ENCODE peak calls at places on chromosomes 6 and 20, in six cellular contexts. One of them, this sample, is unnamed.

GRCh38 chr6:13615802-13616140 is 636 bp downstream of the NOL7 start:
- DNase-seq in BJ: no peak
- DNase-seq in dorsolateral prefrontal cortex: peak; percentile 38
- DNase-seq in CD4-positive, alpha-beta T cell: peak; percentile 14
- DNase-seq in GM10248: peak; percentile 24
- DNase-seq in MCF 10A: peak; percentile 51
- DNase-seq in this sample: no peak

GRCh38 chr20:7723284-7723683 is 217.0 kb downstream of the HAO1 start:
- DNase-seq in BJ: no peak
- DNase-seq in dorsolateral prefrontal cortex: no peak
- DNase-seq in CD4-positive, alpha-beta T cell: no peak
- DNase-seq in GM10248: no peak
- DNase-seq in MCF 10A: peak; percentile 78
- DNase-seq in this sample: no peak

GRCh38 chr6:30470968-30471367 is 18.3 kb upstream of the HLA-E start:
- DNase-seq in BJ: no peak
- DNase-seq in dorsolateral prefrontal cortex: no peak
- DNase-seq in CD4-positive, alpha-beta T cell: no peak
- DNase-seq in GM10248: no peak
- DNase-seq in MCF 10A: no peak
- DNase-seq in this sample: no peak

GRCh38 chr20:45993197-45993951 is 15.3 kb upstream of the MMP9 start:
- DNase-seq in BJ: no peak
- DNase-seq in dorsolateral prefrontal cortex: no peak
- DNase-seq in CD4-positive, alpha-beta T cell: no peak
- DNase-seq in GM10248: no peak
- DNase-seq in MCF 10A: peak; percentile 97
- DNase-seq in this sample: no peak

GRCh38 chr20:39338977-39339376 is 376.8 kb downstream of the DHX35 start:
- DNase-seq in BJ: no peak
- DNase-seq in dorsolateral prefrontal cortex: no peak
- DNase-seq in CD4-positive, alpha-beta T cell: no peak
- DNase-seq in GM10248: peak; percentile 28
- DNase-seq in MCF 10A: no peak
- DNase-seq in this sample: no peak

GRCh38 chr20:10313701-10314100 is 95.1 kb downstream of the SNAP25 start:
- DNase-seq in BJ: no peak
- DNase-seq in dorsolateral prefrontal cortex: no peak
- DNase-seq in CD4-positive, alpha-beta T cell: no peak
- DNase-seq in GM10248: no peak
- DNase-seq in MCF 10A: no peak
- DNase-seq in this sample: no peak

GRCh38 chr6:169086020-169086419 is 167.6 kb downstream of the THBS2 start:
- DNase-seq in BJ: no peak
- DNase-seq in dorsolateral prefrontal cortex: no peak
- DNase-seq in CD4-positive, alpha-beta T cell: no peak
- DNase-seq in GM10248: no peak
- DNase-seq in MCF 10A: no peak
- DNase-seq in this sample: no peak

GRCh38 chr6:139390447-139390846 is 16.0 kb upstream of the CITED2 start:
- DNase-seq in BJ: no peak
- DNase-seq in dorsolateral prefrontal cortex: no peak
- DNase-seq in CD4-positive, alpha-beta T cell: no peak
- DNase-seq in GM10248: no peak
- DNase-seq in MCF 10A: no peak
- DNase-seq in this sample: no peak

GRCh38 chr6:118485601-118486550 is 62.2 kb upstream of the PLN start:
- DNase-seq in BJ: no peak
- DNase-seq in dorsolateral prefrontal cortex: no peak
- DNase-seq in CD4-positive, alpha-beta T cell: no peak
- DNase-seq in GM10248: peak; percentile 32
- DNase-seq in MCF 10A: no peak
- DNase-seq in this sample: no peak

GRCh38 chr6:139776051-139776450 is 401.6 kb upstream of the CITED2 start:
- DNase-seq in BJ: no peak
- DNase-seq in dorsolateral prefrontal cortex: no peak
- DNase-seq in CD4-positive, alpha-beta T cell: no peak
- DNase-seq in GM10248: no peak
- DNase-seq in MCF 10A: no peak
- DNase-seq in this sample: no peak

GRCh38 chr20:3862333-3862732 is 15.7 kb downstream of the MAVS start:
- DNase-seq in BJ: no peak
- DNase-seq in dorsolateral prefrontal cortex: no peak
- DNase-seq in CD4-positive, alpha-beta T cell: no peak
- DNase-seq in GM10248: no peak
- DNase-seq in MCF 10A: no peak
- DNase-seq in this sample: no peak

GRCh38 chr20:7967199-7967844 is 27.1 kb upstream of the HAO1 start:
- DNase-seq in BJ: peak; percentile 66
- DNase-seq in dorsolateral prefrontal cortex: no peak
- DNase-seq in CD4-positive, alpha-beta T cell: no peak
- DNase-seq in GM10248: no peak
- DNase-seq in MCF 10A: peak; percentile 34
- DNase-seq in this sample: no peak

GRCh38 chr20:63279931-63280330 is 7.3 kb downstream of the ARFGAP1 start:
- DNase-seq in BJ: no peak
- DNase-seq in dorsolateral prefrontal cortex: no peak
- DNase-seq in CD4-positive, alpha-beta T cell: no peak
- DNase-seq in GM10248: no peak
- DNase-seq in MCF 10A: no peak
- DNase-seq in this sample: no peak

GRCh38 chr6:161444464-161444863 is 170.6 kb upstream of the AGPAT4 start:
- DNase-seq in BJ: no peak
- DNase-seq in dorsolateral prefrontal cortex: peak; percentile 53
- DNase-seq in CD4-positive, alpha-beta T cell: no peak
- DNase-seq in GM10248: no peak
- DNase-seq in MCF 10A: no peak
- DNase-seq in this sample: no peak

GRCh38 chr6:29552512-29553051 is 7.0 kb downstream of the UBD start:
- DNase-seq in BJ: peak; percentile 31
- DNase-seq in dorsolateral prefrontal cortex: no peak
- DNase-seq in CD4-positive, alpha-beta T cell: no peak
- DNase-seq in GM10248: peak; percentile 73
- DNase-seq in MCF 10A: peak; percentile 69
- DNase-seq in this sample: no peak

GRCh38 chr6:16285467-16286150 is 47.2 kb downstream of the GMPR start:
- DNase-seq in BJ: no peak
- DNase-seq in dorsolateral prefrontal cortex: no peak
- DNase-seq in CD4-positive, alpha-beta T cell: no peak
- DNase-seq in GM10248: no peak
- DNase-seq in MCF 10A: no peak
- DNase-seq in this sample: no peak

GRCh38 chr6:16282370-16282769 is 44.0 kb downstream of the GMPR start:
- DNase-seq in BJ: no peak
- DNase-seq in dorsolateral prefrontal cortex: no peak
- DNase-seq in CD4-positive, alpha-beta T cell: no peak
- DNase-seq in GM10248: no peak
- DNase-seq in MCF 10A: no peak
- DNase-seq in this sample: no peak

GRCh38 chr6:16286151-16286522 is 47.8 kb downstream of the GMPR start:
- DNase-seq in BJ: no peak
- DNase-seq in dorsolateral prefrontal cortex: peak; percentile 15
- DNase-seq in CD4-positive, alpha-beta T cell: no peak
- DNase-seq in GM10248: peak; percentile 74
- DNase-seq in MCF 10A: peak; percentile 30
- DNase-seq in this sample: peak; percentile 33

GRCh38 chr6:16288163-16288562 is 49.8 kb downstream of the GMPR start:
- DNase-seq in BJ: no peak
- DNase-seq in dorsolateral prefrontal cortex: no peak
- DNase-seq in CD4-positive, alpha-beta T cell: no peak
- DNase-seq in GM10248: no peak
- DNase-seq in MCF 10A: no peak
- DNase-seq in this sample: no peak

DNA sequence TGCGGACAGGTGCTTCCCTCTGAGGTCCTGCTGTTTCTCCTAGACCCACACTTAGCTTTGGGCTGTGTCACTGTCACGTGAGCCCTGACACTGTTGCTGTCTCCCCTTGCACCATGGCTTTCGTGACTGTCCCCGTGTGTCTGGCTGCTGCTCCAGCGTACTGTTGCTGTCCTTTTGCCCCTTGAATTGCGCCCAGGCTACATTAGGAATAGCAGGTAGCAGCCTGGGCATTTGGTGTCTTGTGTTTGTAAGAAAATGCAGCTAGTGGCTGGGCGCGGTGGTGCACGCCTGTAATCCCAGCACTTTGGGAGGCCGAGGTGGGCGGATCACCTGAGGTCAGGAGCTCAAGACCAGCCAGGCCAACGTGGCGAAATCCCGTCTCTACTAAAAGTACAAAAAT is 46.1 kb downstream of the GMPR start:
- DNase-seq in BJ: no peak
- DNase-seq in dorsolateral prefrontal cortex: no peak
- DNase-seq in CD4-positive, alpha-beta T cell: no peak
- DNase-seq in GM10248: no peak
- DNase-seq in MCF 10A: no peak
- DNase-seq in this sample: no peak
- TF ChIP-seq CTCF in BJ: no peak
- TF ChIP-seq CTCF in dorsolateral prefrontal cortex: no peak
- TF ChIP-seq CTCF in CD4-positive, alpha-beta T cell: no peak
- TF ChIP-seq CTCF in GM10248: no peak
- TF ChIP-seq CTCF in MCF 10A: no peak
- TF ChIP-seq CTCF in this sample: no peak

GRCh38 chr6:44721954-44722578 is 334.6 kb downstream of the CDC5L start:
- DNase-seq in BJ: no peak
- DNase-seq in dorsolateral prefrontal cortex: no peak
- DNase-seq in CD4-positive, alpha-beta T cell: no peak
- DNase-seq in GM10248: no peak
- DNase-seq in MCF 10A: no peak
- DNase-seq in this sample: no peak

GRCh38 chr6:44722736-44723135 is 335.2 kb downstream of the CDC5L start:
- DNase-seq in BJ: no peak
- DNase-seq in dorsolateral prefrontal cortex: no peak
- DNase-seq in CD4-positive, alpha-beta T cell: no peak
- DNase-seq in GM10248: no peak
- DNase-seq in MCF 10A: no peak
- DNase-seq in this sample: no peak

GRCh38 chr6:44730771-44731391 is 343.4 kb downstream of the CDC5L start:
- DNase-seq in BJ: peak; percentile 62
- DNase-seq in dorsolateral prefrontal cortex: no peak
- DNase-seq in CD4-positive, alpha-beta T cell: no peak
- DNase-seq in GM10248: no peak
- DNase-seq in MCF 10A: no peak
- DNase-seq in this sample: no peak

GRCh38 chr6:44727651-44728630 is 340.4 kb downstream of the CDC5L start:
- DNase-seq in BJ: no peak
- DNase-seq in dorsolateral prefrontal cortex: no peak
- DNase-seq in CD4-positive, alpha-beta T cell: no peak
- DNase-seq in GM10248: no peak
- DNase-seq in MCF 10A: no peak
- DNase-seq in this sample: no peak

GRCh38 chr6:44725070-44725469 is 337.6 kb downstream of the CDC5L start:
- DNase-seq in BJ: no peak
- DNase-seq in dorsolateral prefrontal cortex: no peak
- DNase-seq in CD4-positive, alpha-beta T cell: no peak
- DNase-seq in GM10248: no peak
- DNase-seq in MCF 10A: no peak
- DNase-seq in this sample: no peak
- TF ChIP-seq CTCF in BJ: no peak
- TF ChIP-seq CTCF in dorsolateral prefrontal cortex: no peak
- TF ChIP-seq CTCF in CD4-positive, alpha-beta T cell: no peak
- TF ChIP-seq CTCF in GM10248: no peak
- TF ChIP-seq CTCF in MCF 10A: no peak
- TF ChIP-seq CTCF in this sample: no peak

GRCh38 chr6:97501875-97502274 is 218.9 kb upstream of the MMS22L start:
- DNase-seq in BJ: no peak
- DNase-seq in dorsolateral prefrontal cortex: no peak
- DNase-seq in CD4-positive, alpha-beta T cell: no peak
- DNase-seq in GM10248: no peak
- DNase-seq in MCF 10A: no peak
- DNase-seq in this sample: no peak
- TF ChIP-seq CTCF in BJ: no peak
- TF ChIP-seq CTCF in dorsolateral prefrontal cortex: no peak
- TF ChIP-seq CTCF in CD4-positive, alpha-beta T cell: no peak
- TF ChIP-seq CTCF in GM10248: no peak
- TF ChIP-seq CTCF in MCF 10A: no peak
- TF ChIP-seq CTCF in this sample: peak; percentile 14

DNA sequence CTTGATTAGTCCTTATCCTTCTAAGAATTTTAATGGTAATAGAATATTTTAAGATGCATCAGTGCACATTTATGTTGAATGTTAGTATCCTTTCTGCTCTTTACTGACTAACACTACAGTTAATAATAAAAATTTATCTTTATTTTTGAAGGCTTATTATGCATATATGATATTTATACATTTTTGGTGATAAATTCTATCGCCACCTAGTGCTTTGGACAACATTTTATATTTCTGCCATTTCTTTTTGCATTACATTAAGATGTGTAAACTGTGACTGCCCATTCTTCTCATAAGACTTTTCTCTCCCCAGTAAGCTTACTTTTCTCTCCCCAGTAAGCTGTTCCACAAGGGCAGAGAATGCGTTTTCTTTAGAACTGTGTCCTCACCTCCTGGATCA is 252.3 kb downstream of the GRIK2 start:
- DNase-seq in BJ: no peak
- DNase-seq in dorsolateral prefrontal cortex: no peak
- DNase-seq in CD4-positive, alpha-beta T cell: no peak
- DNase-seq in GM10248: no peak
- DNase-seq in MCF 10A: no peak
- DNase-seq in this sample: no peak
- TF ChIP-seq CTCF in BJ: no peak
- TF ChIP-seq CTCF in dorsolateral prefrontal cortex: no peak
- TF ChIP-seq CTCF in CD4-positive, alpha-beta T cell: no peak
- TF ChIP-seq CTCF in GM10248: no peak
- TF ChIP-seq CTCF in MCF 10A: no peak
- TF ChIP-seq CTCF in this sample: peak; percentile 14

DNA sequence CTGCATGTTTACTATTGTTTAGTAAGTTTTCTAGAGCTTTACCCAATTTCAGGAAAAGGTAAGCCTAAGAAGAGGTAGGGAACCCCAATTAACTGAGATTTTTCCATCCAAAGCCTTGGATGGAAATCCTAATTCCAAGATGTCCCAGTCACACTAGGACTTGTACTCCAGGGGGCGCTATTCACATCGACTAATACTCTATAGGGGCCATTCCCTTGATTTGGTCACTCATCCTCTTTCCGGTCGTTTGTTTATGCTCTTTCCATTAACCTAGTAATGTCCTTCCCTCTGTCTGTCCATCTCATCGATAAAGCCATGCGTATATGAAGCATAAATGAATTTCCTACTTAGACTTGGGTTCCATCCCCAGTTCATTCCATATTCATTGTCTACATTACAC is 80.8 kb upstream of the FUCA2 start:
- DNase-seq in BJ: no peak
- DNase-seq in dorsolateral prefrontal cortex: no peak
- DNase-seq in CD4-positive, alpha-beta T cell: no peak
- DNase-seq in GM10248: no peak
- DNase-seq in MCF 10A: peak; percentile 47
- DNase-seq in this sample: no peak
- TF ChIP-seq CTCF in BJ: no peak
- TF ChIP-seq CTCF in dorsolateral prefrontal cortex: peak; percentile 33
- TF ChIP-seq CTCF in CD4-positive, alpha-beta T cell: no peak
- TF ChIP-seq CTCF in GM10248: no peak
- TF ChIP-seq CTCF in MCF 10A: peak; percentile 35
- TF ChIP-seq CTCF in this sample: peak; percentile 28

GRCh38 chr20:13008761-13009681 is at the start of gene SPTLC3:
- DNase-seq in BJ: no peak
- DNase-seq in dorsolateral prefrontal cortex: no peak
- DNase-seq in CD4-positive, alpha-beta T cell: no peak
- DNase-seq in GM10248: no peak
- DNase-seq in MCF 10A: peak; percentile 61
- DNase-seq in this sample: no peak
- TF ChIP-seq CTCF in BJ: no peak
- TF ChIP-seq CTCF in dorsolateral prefrontal cortex: no peak
- TF ChIP-seq CTCF in CD4-positive, alpha-beta T cell: no peak
- TF ChIP-seq CTCF in GM10248: no peak
- TF ChIP-seq CTCF in MCF 10A: no peak
- TF ChIP-seq CTCF in this sample: no peak

This sample was measured in D721Med.